ENCODE peak calls at places on chromosomes 4 and X, in ten cellular contexts. Y, N, P, O, Q, K, L, V, I and E are unnamed samples.

GRCh38 chr4:101693842-101694398 is 96.6 kb upstream of the BANK1 start:
- DNase-seq in Y (peak), Q (no peak), P (no peak), V (no peak), L (no peak), I (no peak), N (no peak), O (no peak), K (peak), E (no peak)

GRCh38 chr4:37762294-37763163 is 64.0 kb upstream of the PGM2 start:
- DNase-seq in Y (no peak), V (peak), I (peak), Q (no peak), N (no peak), L (peak), P (no peak), K (no peak), O (peak), E (no peak)

GRCh38 chr4:11615601-11616000 is 186.9 kb upstream of the HS3ST1 start:
- DNase-seq in I (no peak), Q (no peak), L (peak), P (no peak), K (no peak), N (no peak), O (peak), Y (no peak), V (peak), E (no peak)

GRCh38 chrX:12956704-12957541 is 18.0 kb upstream of the TMSB4X start:
- DNase-seq in V (peak), P (no peak), N (no peak), I (peak), L (peak), Q (peak), Y (peak), O (peak), K (peak), E (no peak)

GRCh38 chr4:37461801-37462200 is 217.3 kb downstream of the NWD2 start:
- DNase-seq in V (no peak), I (no peak), Y (no peak), Q (no peak), P (no peak), N (no peak), O (no peak), L (no peak), K (no peak), E (no peak)

GRCh38 chrX:83658731-83659130 is 150.6 kb downstream of the POU3F4 start:
- DNase-seq in Q (no peak), N (no peak), I (no peak), O (no peak), V (no peak), L (no peak), Y (no peak), K (peak), P (no peak), E (no peak)

GRCh38 chr4:40924096-40924792 is 174.5 kb downstream of the NSUN7 start:
- DNase-seq in O (peak), L (peak), K (peak), Y (peak), P (no peak), I (peak), V (peak), N (no peak), Q (peak), E (no peak)

GRCh38 chrX:120302434-120302833 is 8.8 kb downstream of the TMEM255A start:
- DNase-seq in P (no peak), N (no peak), Y (peak), Q (no peak), L (no peak), O (peak), I (peak), K (no peak), V (no peak), E (no peak)

GRCh38 chr4:174152717-174153466 is 130.6 kb downstream of the FBXO8 start:
- DNase-seq in Q (no peak), O (no peak), I (peak), N (no peak), K (no peak), Y (no peak), L (peak), P (no peak), V (peak), E (no peak)

GRCh38 chr4:3462790-3463415 is at the start of gene DOK7:
- DNase-seq in Y (no peak), K (no peak), Q (peak), L (no peak), P (no peak), I (no peak), N (no peak), O (peak), V (no peak), E (no peak)

GRCh38 chrX:154980330-154981115 is 42.0 kb downstream of the F8 start:
- DNase-seq in Q (peak), V (peak), O (peak), K (peak), P (peak), Y (no peak), I (peak), L (peak), N (peak), E (no peak)

GRCh38 chr4:182885022-182885737 is 32.0 kb downstream of the DCTD start:
- DNase-seq in O (no peak), I (peak), L (no peak), K (peak), Y (no peak), Q (no peak), V (no peak), P (no peak), N (no peak), E (no peak)

DNA sequence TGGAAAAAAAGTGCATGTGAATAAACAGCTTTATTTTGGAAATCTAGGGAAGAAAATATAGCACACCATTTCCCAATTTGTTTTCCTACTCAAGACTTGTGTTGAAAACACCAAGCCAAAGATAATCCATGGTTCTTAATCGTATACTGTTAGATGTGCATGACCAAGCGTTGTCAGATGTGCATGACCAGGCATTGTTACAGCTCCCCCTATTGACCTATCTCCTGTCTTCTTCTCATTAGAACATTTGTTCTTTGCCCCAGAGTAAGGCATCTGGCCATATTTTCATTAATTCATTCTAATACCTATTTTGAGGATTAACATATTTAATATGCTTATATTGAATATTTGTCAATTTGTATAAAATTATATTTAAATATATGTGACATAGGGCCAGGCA is 14.4 kb upstream of the VCX start:
- DNase-seq in N (no peak), K (peak), O (peak), I (no peak), V (no peak), Q (no peak), L (no peak), Y (no peak), P (no peak), E (no peak)
- TF ChIP-seq CTCF in N (no peak), K (no peak), O (no peak), I (no peak), V (no peak), Q (no peak), L (no peak), Y (peak), P (no peak), E (no peak)

GRCh38 chrX:102154218-102154860 is 1.4 kb downstream of the BEX5 start:
- DNase-seq in Y (no peak), I (no peak), P (no peak), O (peak), L (no peak), K (no peak), Q (no peak), V (no peak), N (no peak), E (no peak)

GRCh38 chrX:102155806-102156179 is at the start of gene BEX5:
- DNase-seq in P (no peak), Q (no peak), N (no peak), O (peak), L (no peak), I (peak), V (no peak), Y (peak), K (no peak), E (no peak)

GRCh38 chrX:102154900-102155805 is 624 bp downstream of the BEX5 start:
- DNase-seq in K (no peak), Y (no peak), P (no peak), O (peak), V (no peak), Q (no peak), L (no peak), N (no peak), I (no peak), E (no peak)
- H3K4me3 ChIP-seq in K (no peak), Y (peak), P (peak), O (no peak), V (no peak), Q (peak), L (no peak), N (no peak), I (no peak), E (peak)

GRCh38 chr4:115152081-115152480 is 38.7 kb upstream of the NDST4 start:
- DNase-seq in L (no peak), I (no peak), Y (no peak), N (no peak), K (no peak), V (no peak), Q (no peak), P (no peak), O (no peak), E (no peak)

GRCh38 chr4:115159141-115159540 is 45.7 kb upstream of the NDST4 start:
- DNase-seq in Q (no peak), K (no peak), O (no peak), N (peak), V (no peak), I (no peak), P (no peak), Y (no peak), L (peak), E (no peak)

GRCh38 chr4:115154826-115155225 is 41.4 kb upstream of the NDST4 start:
- DNase-seq in V (no peak), O (no peak), K (no peak), Q (no peak), N (peak), I (peak), L (no peak), P (no peak), Y (no peak), E (no peak)
- TF ChIP-seq CTCF in V (no peak), O (no peak), K (no peak), Q (no peak), N (peak), I (no peak), L (no peak), P (no peak), Y (no peak), E (no peak)

DNA sequence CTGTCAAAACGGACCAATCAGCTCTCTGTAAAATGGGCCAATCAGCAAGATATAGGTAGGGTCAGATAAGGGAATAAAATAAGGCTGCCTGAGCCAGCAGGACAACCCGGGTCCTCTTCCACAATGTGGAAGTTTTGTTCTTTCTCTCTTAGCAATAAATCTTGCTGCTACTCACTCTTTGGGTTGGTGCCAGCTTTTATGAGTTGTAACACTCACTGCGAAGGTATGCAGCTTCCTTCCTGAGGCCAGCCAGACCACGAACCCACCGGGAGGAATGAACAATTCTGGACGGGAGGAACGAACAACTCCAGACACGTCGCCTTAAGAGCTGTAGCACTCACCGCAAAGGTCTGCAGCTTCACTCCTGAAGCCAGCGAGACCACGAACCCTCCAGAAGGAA is 287.8 kb downstream of the RAPGEF2 start:
- DNase-seq in Q (no peak), V (peak), L (peak), I (peak), N (peak), Y (no peak), O (peak), P (no peak), K (peak), E (peak)
- H3K4me3 ChIP-seq in Q (no peak), V (no peak), L (no peak), I (no peak), N (no peak), Y (no peak), O (no peak), P (no peak), K (no peak), E (no peak)

GRCh38 chrX:106039920-106040319 is 1.4 kb upstream of the SERPINA7 start:
- DNase-seq in K (peak), V (peak), Y (no peak), O (peak), L (no peak), I (peak), P (no peak), N (no peak), Q (no peak), E (no peak)
- TF ChIP-seq CTCF in K (peak), V (peak), Y (peak), O (no peak), L (peak), I (peak), P (no peak), N (no peak), Q (no peak), E (no peak)

DNA sequence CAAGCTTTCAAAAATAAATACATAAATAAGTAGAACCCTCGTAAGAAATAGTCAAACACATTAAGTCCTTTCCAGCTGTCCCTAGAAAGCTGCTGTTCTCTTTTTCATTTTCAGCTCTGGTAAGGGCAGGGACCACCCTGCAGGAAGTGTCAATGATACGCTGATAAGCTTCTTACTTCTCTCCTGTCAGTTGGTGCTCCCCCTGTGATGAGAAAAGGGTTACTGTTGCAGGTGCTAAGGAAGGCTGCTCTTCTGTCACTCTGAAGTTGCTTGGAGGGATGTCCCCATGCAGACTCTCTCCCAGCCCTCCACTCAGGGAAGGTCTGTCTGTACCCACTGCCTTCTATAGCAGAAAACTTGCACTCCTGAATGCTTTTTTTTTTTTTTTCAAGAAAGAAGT is 1.4 kb downstream of the CXCL3 start:
- DNase-seq in P (no peak), N (no peak), K (no peak), Q (no peak), O (no peak), L (no peak), V (no peak), Y (no peak), I (no peak), E (no peak)
- H3K4me3 ChIP-seq in P (no peak), N (no peak), K (peak), Q (no peak), O (no peak), L (peak), V (peak), Y (no peak), I (peak), E (no peak)

GRCh38 chr4:164771088-164771487 is 17.2 kb downstream of the SMIM31 start:
- DNase-seq in O (no peak), I (peak), N (no peak), Q (no peak), K (no peak), Y (no peak), P (no peak), V (no peak), L (no peak), E (no peak)

GRCh38 chr4:164765096-164765495 is 11.2 kb downstream of the SMIM31 start:
- DNase-seq in Y (no peak), N (no peak), L (no peak), Q (no peak), I (no peak), V (no peak), O (no peak), K (no peak), P (no peak), E (no peak)

GRCh38 chr4:164772076-164772475 is 18.1 kb downstream of the SMIM31 start:
- DNase-seq in N (no peak), L (no peak), P (no peak), Y (no peak), I (no peak), K (no peak), Q (no peak), V (no peak), O (no peak), E (no peak)

GRCh38 chr4:164770051-164770724 is 16.3 kb downstream of the SMIM31 start:
- DNase-seq in O (no peak), I (no peak), L (no peak), V (no peak), P (no peak), N (no peak), Y (no peak), Q (no peak), K (no peak), E (no peak)

GRCh38 chr4:164768516-164768915 is 14.6 kb downstream of the SMIM31 start:
- DNase-seq in O (no peak), N (no peak), V (peak), K (peak), Y (no peak), P (no peak), Q (no peak), I (peak), L (peak), E (no peak)
- TF ChIP-seq CTCF in O (no peak), N (peak), V (peak), K (peak), Y (peak), P (no peak), Q (no peak), I (peak), L (peak), E (peak)